ENCODE peak calls at places on chromosomes 4 and X, in five cellular contexts. One of them, this sample, is unnamed.

GRCh38 chr4:19266566-19266965 is 985.1 kb upstream of the SLIT2 start:
- DNase-seq in bronchial epithelial cell: no peak
- DNase-seq in uterus: no peak
- DNase-seq in epithelial cell of proximal tubule: no peak
- DNase-seq in DND-41: no peak
- DNase-seq in this sample: no peak

GRCh38 chrX:138925330-138925729 is 213.8 kb upstream of the FGF13 start:
- DNase-seq in epithelial cell of proximal tubule: peak
- DNase-seq in uterus: no peak
- DNase-seq in bronchial epithelial cell: peak
- DNase-seq in DND-41: no peak
- DNase-seq in this sample: no peak

GRCh38 chrX:46626566-46626965 is 53.0 kb downstream of the CHST7 start:
- DNase-seq in DND-41: no peak
- DNase-seq in uterus: no peak
- DNase-seq in bronchial epithelial cell: no peak
- DNase-seq in epithelial cell of proximal tubule: no peak
- DNase-seq in this sample: no peak

GRCh38 chrX:40068048-40068447 is 29.7 kb downstream of the BCOR start:
- DNase-seq in uterus: no peak
- DNase-seq in epithelial cell of proximal tubule: no peak
- DNase-seq in DND-41: peak
- DNase-seq in bronchial epithelial cell: peak
- DNase-seq in this sample: no peak

GRCh38 chrX:17405225-17405969 is 30.4 kb downstream of the NHS start:
- DNase-seq in uterus: no peak
- DNase-seq in bronchial epithelial cell: peak
- DNase-seq in DND-41: no peak
- DNase-seq in epithelial cell of proximal tubule: peak
- DNase-seq in this sample: no peak

GRCh38 chr4:2246384-2247127 is 4.6 kb upstream of the HAUS3 start:
- DNase-seq in bronchial epithelial cell: no peak
- DNase-seq in uterus: peak
- DNase-seq in epithelial cell of proximal tubule: no peak
- DNase-seq in DND-41: no peak
- DNase-seq in this sample: no peak

GRCh38 chr4:114146947-114147618 is 167.6 kb upstream of the ARSJ start:
- DNase-seq in uterus: no peak
- DNase-seq in DND-41: no peak
- DNase-seq in bronchial epithelial cell: no peak
- DNase-seq in epithelial cell of proximal tubule: no peak
- DNase-seq in this sample: no peak

GRCh38 chr4:24169956-24170355 is 280.1 kb upstream of the PPARGC1A start:
- DNase-seq in uterus: no peak
- DNase-seq in bronchial epithelial cell: no peak
- DNase-seq in epithelial cell of proximal tubule: no peak
- DNase-seq in DND-41: no peak
- DNase-seq in this sample: no peak

GRCh38 chr4:154744341-154744948 is 645 bp downstream of the LRAT start:
- DNase-seq in bronchial epithelial cell: no peak
- DNase-seq in uterus: no peak
- DNase-seq in epithelial cell of proximal tubule: no peak
- DNase-seq in DND-41: no peak
- DNase-seq in this sample: no peak

GRCh38 chr4:110970642-110971041 is 347.8 kb upstream of the PITX2 start:
- DNase-seq in epithelial cell of proximal tubule: peak
- DNase-seq in DND-41: peak
- DNase-seq in bronchial epithelial cell: peak
- DNase-seq in uterus: no peak
- DNase-seq in this sample: no peak

GRCh38 chrX:150405006-150405405 is 41.9 kb downstream of the MAMLD1 start:
- DNase-seq in bronchial epithelial cell: no peak
- DNase-seq in DND-41: no peak
- DNase-seq in epithelial cell of proximal tubule: no peak
- DNase-seq in uterus: no peak
- DNase-seq in this sample: no peak

GRCh38 chr4:75990129-75990528 is 616 bp downstream of the SDAD1 start:
- DNase-seq in DND-41: no peak
- DNase-seq in uterus: no peak
- DNase-seq in bronchial epithelial cell: no peak
- DNase-seq in epithelial cell of proximal tubule: no peak
- DNase-seq in this sample: no peak

GRCh38 chrX:1554469-1555210 is 17.7 kb upstream of the P2RY8 start:
- DNase-seq in uterus: no peak
- DNase-seq in DND-41: peak
- DNase-seq in epithelial cell of proximal tubule: no peak
- DNase-seq in bronchial epithelial cell: no peak
- DNase-seq in this sample: no peak

GRCh38 chr4:82988323-82988832 is 22.2 kb downstream of the LIN54 start:
- DNase-seq in epithelial cell of proximal tubule: no peak
- DNase-seq in DND-41: no peak
- DNase-seq in bronchial epithelial cell: no peak
- DNase-seq in uterus: no peak
- DNase-seq in this sample: no peak

GRCh38 chr4:6272863-6273660 is 3.4 kb downstream of the WFS1 start:
- DNase-seq in DND-41: no peak
- DNase-seq in bronchial epithelial cell: peak
- DNase-seq in epithelial cell of proximal tubule: no peak
- DNase-seq in uterus: peak
- DNase-seq in this sample: no peak
- TF ChIP-seq CTCF in DND-41: no peak
- TF ChIP-seq CTCF in bronchial epithelial cell: no peak
- TF ChIP-seq CTCF in epithelial cell of proximal tubule: peak
- TF ChIP-seq CTCF in uterus: peak
- TF ChIP-seq CTCF in this sample: no peak

GRCh38 chr4:188719794-188720193 is 580.6 kb downstream of the TRIML1 start:
- DNase-seq in DND-41: no peak
- DNase-seq in bronchial epithelial cell: no peak
- DNase-seq in epithelial cell of proximal tubule: no peak
- DNase-seq in uterus: no peak
- DNase-seq in this sample: no peak
- TF ChIP-seq CTCF in DND-41: no peak
- TF ChIP-seq CTCF in bronchial epithelial cell: no peak
- TF ChIP-seq CTCF in epithelial cell of proximal tubule: peak
- TF ChIP-seq CTCF in uterus: no peak
- TF ChIP-seq CTCF in this sample: no peak

DNA sequence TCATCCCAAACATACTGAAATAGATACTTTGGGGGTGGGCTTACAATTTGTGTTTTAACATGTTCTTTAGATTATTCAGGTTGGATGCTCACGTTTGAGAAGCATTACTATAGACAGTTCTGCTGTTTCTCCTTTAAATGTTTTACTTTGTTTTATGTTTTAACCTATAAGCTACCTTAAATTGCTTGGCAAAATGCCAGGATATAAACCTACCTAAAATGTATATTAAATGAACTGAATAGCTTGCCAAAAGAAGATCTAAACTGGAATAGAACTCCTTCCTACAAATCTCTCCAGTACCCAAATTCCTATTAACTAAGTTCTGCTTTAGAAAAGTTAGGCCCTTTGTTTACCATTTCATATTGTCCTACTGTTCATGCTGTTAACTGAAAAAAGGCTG is 124.4 kb downstream of the TBX22 start:
- DNase-seq in uterus: no peak
- DNase-seq in epithelial cell of proximal tubule: no peak
- DNase-seq in bronchial epithelial cell: no peak
- DNase-seq in DND-41: no peak
- DNase-seq in this sample: no peak
- TF ChIP-seq CTCF in uterus: no peak
- TF ChIP-seq CTCF in epithelial cell of proximal tubule: no peak
- TF ChIP-seq CTCF in bronchial epithelial cell: no peak
- TF ChIP-seq CTCF in DND-41: no peak
- TF ChIP-seq CTCF in this sample: no peak

GRCh38 chr4:98672583-98673281 is 14.3 kb upstream of the TSPAN5 start:
- DNase-seq in bronchial epithelial cell: no peak
- DNase-seq in uterus: no peak
- DNase-seq in epithelial cell of proximal tubule: no peak
- DNase-seq in DND-41: no peak
- DNase-seq in this sample: no peak
- TF ChIP-seq CTCF in bronchial epithelial cell: no peak
- TF ChIP-seq CTCF in uterus: no peak
- TF ChIP-seq CTCF in epithelial cell of proximal tubule: no peak
- TF ChIP-seq CTCF in DND-41: no peak
- TF ChIP-seq CTCF in this sample: no peak

DNA sequence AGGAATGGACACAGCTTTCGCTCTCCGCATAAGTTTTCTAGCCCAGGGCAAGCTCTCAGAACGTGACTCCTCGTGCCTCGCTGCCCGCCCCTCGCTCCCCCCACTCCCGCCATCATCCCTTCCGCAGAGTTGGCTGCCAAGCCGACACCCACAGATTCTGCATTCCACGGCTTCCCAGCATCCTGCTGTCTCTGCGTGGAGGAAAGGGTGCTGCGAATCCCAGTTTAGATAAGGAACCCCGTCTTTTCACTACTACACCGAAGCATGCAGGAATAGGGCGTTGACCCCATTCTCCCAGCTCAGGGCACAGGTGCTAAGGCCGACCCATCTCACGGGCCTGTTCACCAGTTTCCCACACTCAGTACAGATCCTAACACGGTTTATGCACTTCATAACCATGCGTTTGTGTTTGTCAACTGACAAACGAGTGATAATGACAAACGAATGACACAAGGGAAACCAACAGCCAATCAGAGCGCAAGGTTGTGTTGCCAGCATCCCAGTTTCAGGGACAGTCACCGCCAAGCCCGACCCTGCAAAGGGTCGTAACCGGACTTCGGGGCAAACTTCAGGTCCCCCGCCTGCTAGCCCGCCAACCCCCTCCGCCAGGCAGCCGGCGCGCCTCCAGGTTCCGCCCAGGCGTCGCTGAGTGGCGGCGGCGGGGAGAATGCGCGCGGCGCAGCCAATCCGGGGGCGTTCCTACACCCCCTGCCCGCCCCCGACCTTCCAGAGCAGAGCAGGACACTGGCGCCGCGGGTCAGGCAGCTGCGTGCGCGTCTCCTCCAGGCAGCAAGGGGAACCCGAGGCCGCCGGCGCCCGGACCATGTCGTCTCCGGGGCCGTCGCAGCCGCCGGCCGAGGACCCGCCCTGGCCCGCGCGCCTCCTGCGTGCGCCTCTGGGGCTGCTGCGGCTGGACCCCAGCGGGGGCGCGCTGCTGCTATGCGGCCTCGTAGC is at the start of gene CYP2U1:
- DNase-seq in DND-41: peak
- DNase-seq in bronchial epithelial cell: peak
- DNase-seq in uterus: peak
- DNase-seq in epithelial cell of proximal tubule: no peak
- DNase-seq in this sample: peak
- TF ChIP-seq CTCF in DND-41: peak
- TF ChIP-seq CTCF in bronchial epithelial cell: no peak
- TF ChIP-seq CTCF in uterus: peak
- TF ChIP-seq CTCF in epithelial cell of proximal tubule: no peak
- TF ChIP-seq CTCF in this sample: no peak

GRCh38 chr4:16278178-16278577 is 51.9 kb upstream of the TAPT1 start:
- DNase-seq in epithelial cell of proximal tubule: no peak
- DNase-seq in DND-41: no peak
- DNase-seq in uterus: no peak
- DNase-seq in bronchial epithelial cell: no peak
- DNase-seq in this sample: no peak
- TF ChIP-seq CTCF in epithelial cell of proximal tubule: peak
- TF ChIP-seq CTCF in DND-41: peak
- TF ChIP-seq CTCF in uterus: no peak
- TF ChIP-seq CTCF in bronchial epithelial cell: no peak
- TF ChIP-seq CTCF in this sample: peak

GRCh38 chr4:16204505-16204904 is 21.8 kb downstream of the TAPT1 start:
- DNase-seq in DND-41: no peak
- DNase-seq in epithelial cell of proximal tubule: no peak
- DNase-seq in bronchial epithelial cell: no peak
- DNase-seq in uterus: no peak
- DNase-seq in this sample: no peak

GRCh38 chr4:16206848-16207247 is 19.4 kb downstream of the TAPT1 start:
- DNase-seq in epithelial cell of proximal tubule: no peak
- DNase-seq in uterus: no peak
- DNase-seq in bronchial epithelial cell: no peak
- DNase-seq in DND-41: peak
- DNase-seq in this sample: no peak

GRCh38 chr4:16207409-16207808 is 18.9 kb downstream of the TAPT1 start:
- DNase-seq in epithelial cell of proximal tubule: no peak
- DNase-seq in uterus: no peak
- DNase-seq in bronchial epithelial cell: no peak
- DNase-seq in DND-41: no peak
- DNase-seq in this sample: no peak

GRCh38 chr4:16205298-16206164 is 20.7 kb downstream of the TAPT1 start:
- DNase-seq in epithelial cell of proximal tubule: no peak
- DNase-seq in DND-41: no peak
- DNase-seq in uterus: no peak
- DNase-seq in bronchial epithelial cell: peak
- DNase-seq in this sample: no peak

GRCh38 chr4:16206301-16206700 is 20.0 kb downstream of the TAPT1 start:
- DNase-seq in uterus: no peak
- DNase-seq in bronchial epithelial cell: no peak
- DNase-seq in DND-41: no peak
- DNase-seq in epithelial cell of proximal tubule: no peak
- DNase-seq in this sample: no peak
- TF ChIP-seq CTCF in uterus: no peak
- TF ChIP-seq CTCF in bronchial epithelial cell: no peak
- TF ChIP-seq CTCF in DND-41: no peak
- TF ChIP-seq CTCF in epithelial cell of proximal tubule: no peak
- TF ChIP-seq CTCF in this sample: no peak

GRCh38 chr4:8547108-8547911 is 32.9 kb upstream of the GPR78 start:
- DNase-seq in bronchial epithelial cell: peak
- DNase-seq in epithelial cell of proximal tubule: no peak
- DNase-seq in DND-41: no peak
- DNase-seq in uterus: no peak
- DNase-seq in this sample: no peak
- TF ChIP-seq CTCF in bronchial epithelial cell: peak
- TF ChIP-seq CTCF in epithelial cell of proximal tubule: peak
- TF ChIP-seq CTCF in DND-41: peak
- TF ChIP-seq CTCF in uterus: no peak
- TF ChIP-seq CTCF in this sample: no peak

GRCh38 chrX:71871367-71871766 is 39.3 kb upstream of the NHSL2 start:
- DNase-seq in bronchial epithelial cell: peak
- DNase-seq in uterus: no peak
- DNase-seq in epithelial cell of proximal tubule: no peak
- DNase-seq in DND-41: no peak
- DNase-seq in this sample: no peak

GRCh38 chrX:71872542-71873458 is 37.8 kb upstream of the NHSL2 start:
- DNase-seq in DND-41: no peak
- DNase-seq in uterus: no peak
- DNase-seq in bronchial epithelial cell: no peak
- DNase-seq in epithelial cell of proximal tubule: no peak
- DNase-seq in this sample: no peak

GRCh38 chrX:71873459-71873833 is 37.2 kb upstream of the NHSL2 start:
- DNase-seq in DND-41: no peak
- DNase-seq in epithelial cell of proximal tubule: no peak
- DNase-seq in bronchial epithelial cell: no peak
- DNase-seq in uterus: no peak
- DNase-seq in this sample: no peak

GRCh38 chrX:71867680-71868079 is 43.0 kb upstream of the NHSL2 start:
- DNase-seq in bronchial epithelial cell: no peak
- DNase-seq in epithelial cell of proximal tubule: no peak
- DNase-seq in DND-41: no peak
- DNase-seq in uterus: no peak
- DNase-seq in this sample: no peak

GRCh38 chrX:71870337-71871098 is 40.1 kb upstream of the NHSL2 start:
- DNase-seq in uterus: no peak
- DNase-seq in DND-41: peak
- DNase-seq in bronchial epithelial cell: no peak
- DNase-seq in epithelial cell of proximal tubule: no peak
- DNase-seq in this sample: no peak
- TF ChIP-seq CTCF in uterus: no peak
- TF ChIP-seq CTCF in DND-41: peak
- TF ChIP-seq CTCF in bronchial epithelial cell: peak
- TF ChIP-seq CTCF in epithelial cell of proximal tubule: peak
- TF ChIP-seq CTCF in this sample: peak

This sample was measured in D721Med.